ENCODE peak calls at places on chromosomes 3 and 15, in eight cellular contexts. O is right lobe of liver, X is WTC11, C is psoas muscle, H is dorsolateral prefrontal cortex, P is GM13977, S is activated B cell treated with CpG ODN at 0.5 μM for 24 hours, V is AG04450. N is an unnamed sample.

GRCh38 chr3:139934557-139935070 is 371 bp upstream of the CLSTN2 start:
- DNase-seq in O (no peak), X (peak; percentile 84), C (peak; percentile 82), H (peak; percentile 76), P (peak; percentile 43), S (no peak), V (no peak), N (peak; percentile 26)

GRCh38 chr15:74564182-74564581 is 23.2 kb downstream of the ARID3B start:
- DNase-seq in O (no peak), X (no peak), C (no peak), H (no peak), P (no peak), S (no peak), V (no peak), N (no peak)

GRCh38 chr3:72255736-72256559 is 471.0 kb upstream of the PROK2 start:
- DNase-seq in O (peak; percentile 89), X (no peak), C (no peak), H (no peak), P (no peak), S (no peak), V (no peak), N (peak; percentile 28)

GRCh38 chr3:188950832-188951489 is 220.8 kb upstream of the TPRG1 start:
- DNase-seq in O (no peak), X (no peak), C (peak; percentile 63), H (no peak), P (no peak), S (no peak), V (peak; percentile 92), N (peak; percentile 86)

GRCh38 chr15:25509697-25510096 is 70.9 kb upstream of the UBE3A start:
- DNase-seq in O (no peak), X (no peak), C (no peak), H (no peak), P (no peak), S (no peak), V (no peak), N (no peak)

GRCh38 chr15:95663156-95663831 is 667.2 kb upstream of the NR2F2 start:
- DNase-seq in O (no peak), X (no peak), C (no peak), H (no peak), P (no peak), S (no peak), V (peak; percentile 44), N (no peak)

GRCh38 chr3:120404876-120405275 is 45.9 kb downstream of the FSTL1 start:
- DNase-seq in O (no peak), X (no peak), C (no peak), H (no peak), P (no peak), S (no peak), V (no peak), N (no peak)

GRCh38 chr3:36944012-36944640 is 728 bp downstream of the TRANK1 start:
- DNase-seq in O (peak; percentile 81), X (peak; percentile 66), C (peak; percentile 74), H (peak; percentile 49), P (peak; percentile 74), S (no peak), V (no peak), N (no peak)

GRCh38 chr15:70351941-70352774 is 254.4 kb upstream of the TLE3 start:
- DNase-seq in O (no peak), X (no peak), C (no peak), H (no peak), P (no peak), S (no peak), V (no peak), N (no peak)

GRCh38 chr15:95371664-95372063 is 958.8 kb upstream of the NR2F2 start:
- DNase-seq in O (no peak), X (no peak), C (no peak), H (no peak), P (no peak), S (no peak), V (no peak), N (no peak)

GRCh38 chr15:69979783-69980182 is 117.9 kb downstream of the TLE3 start:
- DNase-seq in O (no peak), X (no peak), C (no peak), H (no peak), P (peak; percentile 76), S (peak; percentile 59), V (no peak), N (no peak)

GRCh38 chr15:25810154-25810553 is 53.0 kb downstream of the ATP10A start:
- DNase-seq in O (no peak), X (no peak), C (no peak), H (no peak), P (no peak), S (no peak), V (no peak), N (no peak)

GRCh38 chr3:149000207-149000745 is 8.9 kb downstream of the GYG1 start:
- DNase-seq in O (no peak), X (no peak), C (no peak), H (no peak), P (no peak), S (no peak), V (no peak), N (no peak)

GRCh38 chr3:4520013-4520881 is 27.1 kb downstream of the ITPR1 start:
- DNase-seq in O (no peak), X (no peak), C (no peak), H (no peak), P (no peak), S (no peak), V (no peak), N (no peak)

GRCh38 chr3:186849392-186849975 is 7.0 kb downstream of the ADIPOQ start:
- DNase-seq in O (no peak), X (no peak), C (no peak), H (no peak), P (peak; percentile 78), S (no peak), V (no peak), N (peak; percentile 37)

GRCh38 chr3:120326784-120327183 is 22.4 kb downstream of the LRRC58 start:
- DNase-seq in O (no peak), X (no peak), C (no peak), H (no peak), P (no peak), S (no peak), V (no peak), N (no peak)

GRCh38 chr15:56957812-56958406 is 39.5 kb downstream of the TCF12 start:
- DNase-seq in O (no peak), X (no peak), C (no peak), H (no peak), P (no peak), S (no peak), V (no peak), N (no peak)

GRCh38 chr15:34721802-34722795 is 32.7 kb downstream of the GJD2 start:
- DNase-seq in O (peak; percentile 62), X (peak; percentile 46), C (peak; percentile 83), H (peak; percentile 68), P (no peak), S (no peak), V (peak; percentile 3), N (no peak)

GRCh38 chr3:87503901-87504498 is 227.6 kb upstream of the POU1F1 start:
- DNase-seq in O (no peak), X (no peak), C (no peak), H (no peak), P (peak; percentile 50), S (no peak), V (peak; percentile 15), N (peak; percentile 21)

GRCh38 chr3:72738752-72739520 is 109.3 kb downstream of the SHQ1 start:
- DNase-seq in O (peak; percentile 64), X (peak; percentile 69), C (peak; percentile 59), H (no peak), P (peak; percentile 92), S (peak; percentile 55), V (no peak), N (no peak)

GRCh38 chr15:74227968-74228722 is 8.0 kb upstream of the CCDC33 start:
- DNase-seq in O (no peak), X (no peak), C (no peak), H (no peak), P (no peak), S (no peak), V (no peak), N (no peak)

GRCh38 chr3:142022381-142022780 is 127.0 kb downstream of the TFDP2 start:
- DNase-seq in O (no peak), X (no peak), C (no peak), H (no peak), P (peak; percentile 45), S (no peak), V (no peak), N (no peak)
- TF ChIP-seq CTCF in O (peak; percentile 19), X (no peak), C (peak; percentile 18), H (peak; percentile 21), P (peak; percentile 59), S (no peak), V (no peak), N (peak; percentile 3)

DNA sequence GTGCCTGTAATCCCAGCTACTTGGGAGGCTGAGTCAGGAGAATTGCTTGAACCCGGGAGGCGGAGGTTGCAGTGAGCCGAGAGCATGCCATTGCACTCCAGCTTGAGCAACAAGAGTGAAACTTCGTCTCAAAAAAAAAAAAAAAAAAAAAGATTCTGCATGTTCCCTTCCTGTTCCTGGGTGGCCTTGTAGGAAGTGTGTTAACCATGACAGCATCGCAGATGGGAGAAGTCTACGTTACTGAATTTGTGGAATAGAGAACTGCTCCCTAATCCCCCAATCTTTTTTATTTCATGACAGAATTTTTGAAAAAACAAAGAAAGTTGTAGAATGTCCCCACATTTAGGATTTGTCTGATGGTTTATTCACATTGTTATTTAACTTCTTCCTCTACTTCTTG is 45.4 kb downstream of the FOXL2 start:
- DNase-seq in O (no peak), X (no peak), C (no peak), H (no peak), P (no peak), S (no peak), V (no peak), N (no peak)
- TF ChIP-seq CTCF in O (no peak), X (no peak), C (no peak), H (no peak), P (no peak), S (no peak), V (no peak), N (no peak)

DNA sequence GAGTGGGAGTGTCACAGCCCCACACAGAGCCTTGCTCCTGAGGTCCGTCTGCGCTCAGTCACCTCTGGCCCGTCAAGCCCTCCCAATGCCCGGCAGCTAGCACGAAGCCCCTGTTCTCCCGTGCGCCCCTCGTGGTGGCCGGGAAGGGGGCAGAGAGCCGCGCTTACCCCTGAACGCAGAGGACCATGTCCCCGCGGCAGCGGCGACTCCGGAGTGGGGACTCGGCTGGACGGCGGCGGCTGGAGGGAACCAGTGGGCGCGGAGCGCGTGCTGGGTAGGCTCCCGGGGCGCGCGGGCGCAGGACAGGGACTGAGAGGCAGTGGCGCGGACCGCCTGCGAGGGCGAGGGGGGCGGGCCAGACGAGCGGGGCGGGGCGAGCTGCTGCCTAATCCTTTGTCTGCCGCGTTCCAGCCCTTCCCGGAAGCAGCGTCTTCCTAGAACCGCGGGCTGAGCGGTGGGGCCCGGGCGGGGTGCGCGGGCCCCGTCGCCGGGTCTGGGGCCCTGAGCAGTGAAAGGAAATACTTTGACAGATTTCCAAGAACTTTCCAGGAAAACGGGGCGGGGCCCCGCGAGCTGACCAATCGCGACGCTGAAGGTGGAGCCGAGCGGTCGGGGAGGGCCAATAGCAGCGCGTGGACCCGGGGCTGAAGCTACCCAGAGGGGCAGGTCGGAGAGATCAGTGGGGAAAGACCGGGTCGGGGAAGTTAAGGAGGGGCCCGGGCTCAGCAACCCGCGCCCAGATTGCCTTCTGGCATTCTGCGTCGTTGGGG is at the start of gene CISH:
- DNase-seq in O (peak; percentile 97), X (peak; percentile 94), C (peak; percentile 98), H (peak; percentile 77), P (peak; percentile 93), S (peak; percentile 92), V (peak; percentile 86), N (no peak)
- TF ChIP-seq CTCF in O (no peak), X (peak; percentile 46), C (peak; percentile 27), H (peak; percentile 30), P (peak; percentile 50), S (no peak), V (peak; percentile 61), N (peak; percentile 63)

GRCh38 chr3:168088106-168088722 is 7.5 kb downstream of the GOLIM4 start:
- DNase-seq in O (no peak), X (peak; percentile 37), C (no peak), H (no peak), P (no peak), S (no peak), V (no peak), N (no peak)
- TF ChIP-seq CTCF in O (peak; percentile 19), X (peak; percentile 29), C (no peak), H (no peak), P (peak; percentile 14), S (no peak), V (peak; percentile 35), N (peak; percentile 35)

N was measured in kidney epithelial cell.